ENCODE peak calls at places on chromosomes 16 and 17, in five cellular contexts. Q is activated T-helper 1 cell treated with Interleukin-2 at 50 U/mL for 16 hours, V is tibial artery, D is Ammon's horn, L is sigmoid colon. F is an unnamed sample.

GRCh38 chr16:3726021-3726687 is 8.8 kb upstream of the TRAP1 start:
- DNase-seq in Q (no peak), V (no peak), D (no peak), L (no peak), F (no peak)

GRCh38 chr17:77354420-77354720 is 213.6 kb downstream of the SEC14L1 start:
- DNase-seq in Q (no peak), V (no peak), D (no peak), L (no peak), F (no peak)

GRCh38 chr17:40321502-40322416 is 12.8 kb downstream of the RARA start:
- DNase-seq in Q (no peak), V (peak), D (no peak), L (peak), F (no peak)

GRCh38 chr16:79598341-79599181 is 2.0 kb downstream of the MAF start:
- DNase-seq in Q (peak), V (peak), D (peak), L (peak), F (no peak)

GRCh38 chr16:46830417-46830901 is 521 bp downstream of the C16orf87 start:
- DNase-seq in Q (peak), V (no peak), D (peak), L (no peak), F (no peak)

GRCh38 chr17:57927048-57927723 is 28.0 kb downstream of the CUEDC1 start:
- DNase-seq in Q (no peak), V (no peak), D (peak), L (no peak), F (peak)

GRCh38 chr17:41013606-41014005 is 4.7 kb upstream of the KRTAP3-1 start:
- DNase-seq in Q (no peak), V (peak), D (no peak), L (no peak), F (peak)

GRCh38 chr16:8928467-8928957 is 35.2 kb downstream of the USP7 start:
- DNase-seq in Q (no peak), V (peak), D (no peak), L (no peak), F (no peak)

GRCh38 chr17:74619077-74619673 is 4.4 kb downstream of the CD300E start:
- DNase-seq in Q (no peak), V (peak), D (no peak), L (no peak), F (no peak)

GRCh38 chr16:54968769-54969168 is 38.1 kb downstream of the IRX5 start:
- DNase-seq in Q (no peak), V (no peak), D (no peak), L (no peak), F (no peak)

GRCh38 chr17:58317421-58318064 is 11.1 kb downstream of the TSPOAP1 start:
- DNase-seq in Q (peak), V (peak), D (no peak), L (peak), F (peak)

GRCh38 chr16:11386791-11387546 is 41.7 kb downstream of the RMI2 start:
- DNase-seq in Q (no peak), V (peak), D (no peak), L (no peak), F (no peak)

GRCh38 chr16:79885320-79885719 is 284.8 kb upstream of the MAF start:
- DNase-seq in Q (no peak), V (no peak), D (no peak), L (no peak), F (no peak)

GRCh38 chr17:21372256-21372954 is 3.8 kb upstream of the KCNJ12 start:
- DNase-seq in Q (no peak), V (no peak), D (no peak), L (no peak), F (no peak)

GRCh38 chr17:16419929-16420271 is 4.5 kb downstream of the TRPV2 start:
- DNase-seq in Q (peak), V (no peak), D (no peak), L (no peak), F (no peak)

GRCh38 chr16:49598386-49599170 is 225.0 kb downstream of the C16orf78 start:
- DNase-seq in Q (no peak), V (no peak), D (no peak), L (peak), F (no peak)

GRCh38 chr17:79776378-79777165 is 1.4 kb upstream of the CBX2 start:
- DNase-seq in Q (no peak), V (no peak), D (no peak), L (no peak), F (no peak)

GRCh38 chr17:83083368-83084201 is 4.2 kb downstream of the METRNL start:
- DNase-seq in Q (peak), V (peak), D (no peak), L (peak), F (peak)

F was measured in HFFc6.